ENCODE peak calls at places on chromosomes 7 and 10, in five cellular contexts. G is CD8-positive, alpha-beta T cell; C is SJCRH30; A is uterus; P is A549. W is an unnamed sample. For H3K4me1, the result is how much of the 10 kb centered on the place peaks cover.

GRCh38 chr10:86035791-86036543 is 330.6 kb downstream of the GRID1 start:
- DNase-seq in C (no peak), A (no peak), P (no peak), G (no peak), W (peak)

GRCh38 chr10:72088879-72089585 is 681 bp upstream of the SPOCK2 start:
- DNase-seq in G (peak), A (no peak), C (peak), P (no peak), W (no peak)

GRCh38 chr10:131994435-131994834 is 12.7 kb upstream of the BNIP3 start:
- DNase-seq in G (no peak), P (no peak), A (no peak), C (no peak), W (no peak)

GRCh38 chr10:37856881-37857286 is 526 bp downstream of the ZNF248 start:
- DNase-seq in G (peak), C (no peak), P (peak), A (no peak), W (peak)

GRCh38 chr7:36153571-36154097 is 580 bp downstream of the EEPD1 start:
- DNase-seq in P (no peak), C (no peak), G (peak), A (no peak), W (no peak)

GRCh38 chr10:131731780-131732630 is 168.8 kb upstream of the PPP2R2D start:
- DNase-seq in C (no peak), P (no peak), A (no peak), G (no peak), W (no peak)

GRCh38 chr7:140375323-140375722 is 23.0 kb downstream of the SLC37A3 start:
- DNase-seq in C (no peak), G (no peak), A (no peak), P (no peak), W (no peak)

GRCh38 chr10:47025540-47026300 is 114.5 kb downstream of the PTPN20 start:
- DNase-seq in P (no peak), C (no peak), A (peak), G (peak), W (no peak)

GRCh38 chr10:116082762-116083161 is 190.2 kb downstream of the GFRA1 start:
- DNase-seq in A (no peak), G (no peak), C (no peak), P (no peak), W (no peak)

GRCh38 chr10:9209105-9209798 is 1154.8 kb downstream of the GATA3 start:
- DNase-seq in A (peak), G (peak), C (peak), P (peak), W (peak)

GRCh38 chr10:3066317-3066931 is 924 bp upstream of the PFKP start:
- DNase-seq in C (no peak), A (peak), G (no peak), P (no peak), W (no peak)

GRCh38 chr10:89516149-89516832 is 19.1 kb downstream of the SLC16A12 start:
- DNase-seq in A (peak), P (peak), C (peak), G (no peak), W (no peak)

GRCh38 chr10:123269017-123269552 is 114.9 kb downstream of the BUB3 start:
- DNase-seq in A (no peak), P (no peak), G (no peak), C (no peak), W (no peak)

GRCh38 chr10:6780008-6780677 is 200.1 kb upstream of the PRKCQ start:
- DNase-seq in A (no peak), P (no peak), C (no peak), G (no peak), W (no peak)

GRCh38 chr10:129074939-129075338 is 392.1 kb upstream of the MGMT start:
- DNase-seq in C (no peak), G (no peak), P (no peak), A (no peak), W (no peak)

GRCh38 chr10:48470115-48470892 is 134.6 kb downstream of the ARHGAP22 start:
- DNase-seq in G (no peak), A (no peak), P (no peak), C (peak), W (peak)

GRCh38 chr10:128049226-128050010 is 76.8 kb downstream of the MKI67 start:
- DNase-seq in G (no peak), P (no peak), A (no peak), C (no peak), W (no peak)

GRCh38 chr10:72695496-72695895 is 3.6 kb downstream of the MCU start:
- DNase-seq in A (no peak), C (no peak), G (no peak), P (no peak), W (no peak)

GRCh38 chr7:24619978-24620377 is 46.7 kb downstream of the PALS2 start:
- DNase-seq in G (no peak), A (no peak), P (no peak), C (no peak), W (no peak)

GRCh38 chr7:142587578-142588191 is 161.6 kb upstream of the PRSS1 start:
- DNase-seq in P (peak), A (no peak), C (no peak), G (no peak), W (no peak)

GRCh38 chr7:69871213-69871885 is 273.1 kb downstream of the AUTS2 start:
- DNase-seq in P (peak), A (no peak), G (no peak), C (peak), W (peak)

GRCh38 chr7:5484921-5485320 is 61.3 kb upstream of the TNRC18 start:
- DNase-seq in A (no peak), P (no peak), C (peak), G (no peak), W (no peak)

GRCh38 chr7:96833701-96834453 is 124.2 kb upstream of the SEM1 start:
- DNase-seq in C (no peak), G (no peak), P (no peak), A (no peak), W (no peak)

GRCh38 chr10:71748671-71749191 is 24.6 kb downstream of the VSIR start:
- DNase-seq in G (peak), A (peak), P (no peak), C (no peak), W (peak)

GRCh38 chr7:101754432-101755159 is 62.8 kb upstream of the CUX1 start:
- DNase-seq in A (peak), P (peak), C (no peak), G (no peak), W (peak)

GRCh38 chr7:155147624-155148023 is 77.5 kb downstream of the HTR5A start:
- DNase-seq in A (no peak), P (no peak), G (no peak), C (no peak), W (no peak)

GRCh38 chr10:62038609-62039190 is 137.2 kb downstream of the ARID5B start:
- DNase-seq in G (peak), A (peak), C (peak), P (peak), W (peak)

GRCh38 chr7:12686234-12686893 is 1.1 kb upstream of the ARL4A start:
- DNase-seq in A (peak), C (peak), G (peak), P (peak), W (peak)

GRCh38 chr7:41835977-41836530 is 133.2 kb upstream of the INHBA start:
- DNase-seq in G (no peak), C (no peak), A (no peak), P (no peak), W (no peak)

GRCh38 chr10:133393401-133394063 is 425 bp upstream of the MTG1 start:
- DNase-seq in G (no peak), P (no peak), C (no peak), A (no peak), W (no peak)

GRCh38 chr7:156238366-156239133 is 402.0 kb upstream of the RNF32 start:
- DNase-seq in P (no peak), G (no peak), A (no peak), C (no peak), W (no peak)

GRCh38 chr7:103134866-103135554 is 13.9 kb downstream of the NAPEPLD start:
- DNase-seq in G (no peak), C (no peak), P (no peak), A (no peak), W (no peak)

GRCh38 chr10:14584643-14585042 is 190.1 kb downstream of the FAM107B start:
- DNase-seq in A (no peak), P (no peak), G (no peak), C (no peak), W (no peak)

GRCh38 chr10:14586901-14587300 is 187.8 kb downstream of the FAM107B start:
- DNase-seq in G (peak), A (no peak), P (no peak), C (no peak), W (no peak)

GRCh38 chr10:14587540-14588083 is 187.1 kb downstream of the FAM107B start:
- DNase-seq in C (no peak), G (no peak), P (no peak), A (no peak), W (no peak)

GRCh38 chr10:14585287-14586193 is 189.2 kb downstream of the FAM107B start:
- DNase-seq in C (no peak), P (no peak), G (no peak), A (no peak), W (no peak)

GRCh38 chr10:14588084-14588937 is 186.4 kb downstream of the FAM107B start:
- DNase-seq in A (no peak), P (peak), C (no peak), G (no peak), W (no peak)
- H3K4me1 ChIP-seq in A (under half), P (half or more), C (under half), G (half or more), W (under half)

GRCh38 chr7:44257213-44257612 is 56.4 kb downstream of the YKT6 start:
- DNase-seq in P (no peak), C (no peak), A (no peak), G (no peak), W (no peak)

GRCh38 chr7:44259547-44260457 is 59.0 kb downstream of the YKT6 start:
- DNase-seq in C (no peak), G (no peak), P (no peak), A (peak), W (peak)

GRCh38 chr7:44258423-44258760 is 57.6 kb downstream of the YKT6 start:
- DNase-seq in C (no peak), P (no peak), A (no peak), G (no peak), W (no peak)

GRCh38 chr7:44257618-44258422 is 57.0 kb downstream of the YKT6 start:
- DNase-seq in P (peak), G (peak), C (peak), A (peak), W (peak)

DNA sequence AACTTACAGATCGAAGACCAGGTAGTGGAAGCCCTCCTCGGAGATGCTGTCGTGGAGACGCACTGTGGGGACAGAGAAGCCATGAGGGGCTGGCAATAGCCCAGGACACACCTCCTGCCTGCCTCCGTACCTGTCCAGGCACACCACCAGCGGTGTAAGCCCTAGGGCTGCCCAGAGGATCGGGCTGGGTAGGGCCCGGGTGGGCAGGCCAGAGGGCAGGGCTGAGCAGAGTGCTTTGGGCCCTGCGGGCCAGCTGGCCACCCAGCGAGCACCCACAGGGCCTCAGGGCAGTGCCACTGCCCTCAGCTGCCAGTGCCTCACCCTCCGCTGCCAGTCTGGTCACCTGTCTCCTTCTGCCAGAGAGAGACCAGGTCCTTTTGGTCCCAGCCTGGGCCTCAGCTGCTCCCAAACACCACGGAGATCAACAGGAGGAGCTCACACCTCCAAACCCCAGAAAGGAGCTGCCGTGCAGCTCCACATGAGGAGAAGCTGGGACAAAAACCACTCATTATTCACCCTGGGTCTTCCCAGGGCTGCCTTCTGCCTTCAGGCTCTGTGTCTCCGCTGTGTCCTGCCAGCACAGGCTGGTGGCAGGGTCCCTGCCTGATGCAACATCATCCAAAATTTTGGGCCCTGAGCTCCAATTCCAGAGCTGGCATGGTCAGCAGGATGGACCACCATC is 58.2 kb downstream of the YKT6 start:
- DNase-seq in C (no peak), P (no peak), A (no peak), G (no peak), W (no peak)
- H3K4me1 ChIP-seq in C (under half), P (under half), A (under half), G (under half), W (under half)

DNA sequence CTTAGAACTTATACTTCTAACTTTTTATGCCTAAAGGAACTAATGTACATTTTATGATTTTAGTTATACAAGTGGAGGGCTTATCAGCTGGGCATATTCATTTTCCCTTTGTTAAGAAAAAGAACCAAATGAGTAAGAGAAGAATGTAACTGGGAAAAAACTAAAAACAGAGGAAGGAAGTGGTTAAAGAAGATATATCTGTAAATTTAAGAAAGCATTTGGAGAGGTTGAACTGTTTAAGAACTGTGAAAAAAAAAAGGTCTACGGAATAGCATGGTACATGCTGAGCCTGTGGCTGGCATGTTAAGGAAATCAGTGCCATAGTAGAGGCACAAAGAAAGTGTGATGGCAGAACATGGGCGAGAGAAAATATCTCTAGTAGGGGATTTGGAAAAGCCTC is 6.2 kb downstream of the MDFIC start:
- DNase-seq in P (no peak), A (no peak), C (no peak), G (no peak), W (no peak)
- H3K4me1 ChIP-seq in P (under half), A (under half), C (under half), G (half or more), W (under half)

GRCh38 chr7:99791021-99791420 is 7.0 kb upstream of the CYP3A4 start:
- DNase-seq in G (no peak), P (no peak), A (no peak), C (no peak), W (no peak)
- H3K4me1 ChIP-seq in G (under half), P (under half), A (under half), C (under half), W (under half)

DNA sequence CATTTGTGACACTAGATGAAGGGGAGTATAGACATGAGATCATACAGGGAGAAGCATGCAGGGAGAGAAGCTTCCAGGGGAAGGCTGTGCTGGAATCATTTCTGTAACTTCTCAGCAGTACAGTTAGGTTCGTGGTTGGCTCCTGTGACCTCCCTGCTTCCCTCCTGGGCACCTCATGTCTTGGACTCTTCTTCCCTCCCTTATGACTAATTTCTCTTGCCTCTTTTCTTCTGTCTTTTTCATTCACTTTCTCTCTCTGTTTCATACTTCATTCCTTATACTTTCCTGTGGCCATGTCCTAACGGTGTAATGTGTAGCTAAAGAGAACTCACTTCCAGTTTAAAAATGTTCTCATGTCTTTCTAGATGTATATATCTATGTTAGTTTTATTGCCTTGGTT is 19.1 kb upstream of the HKDC1 start:
- DNase-seq in A (no peak), G (no peak), C (no peak), P (no peak), W (no peak)
- H3K4me1 ChIP-seq in A (under half), G (under half), C (under half), P (under half), W (under half)

GRCh38 chr10:95416270-95416669 is 125.5 kb upstream of the PDLIM1 start:
- DNase-seq in A (no peak), G (no peak), C (no peak), P (no peak), W (no peak)
- H3K4me1 ChIP-seq in A (under half), G (under half), C (under half), P (under half), W (under half)

GRCh38 chr10:95304976-95305375 is 14.2 kb upstream of the PDLIM1 start:
- DNase-seq in P (no peak), A (no peak), G (no peak), C (no peak), W (no peak)

GRCh38 chr10:95304463-95304862 is 13.7 kb upstream of the PDLIM1 start:
- DNase-seq in C (no peak), P (no peak), A (no peak), G (no peak), W (no peak)

GRCh38 chr10:95305606-95306385 is 15.0 kb upstream of the PDLIM1 start:
- DNase-seq in C (no peak), A (no peak), G (no peak), P (peak), W (no peak)

GRCh38 chr10:95303535-95303934 is 12.7 kb upstream of the PDLIM1 start:
- DNase-seq in A (no peak), C (no peak), P (no peak), G (no peak), W (no peak)

GRCh38 chr10:95303950-95304349 is 13.1 kb upstream of the PDLIM1 start:
- DNase-seq in C (no peak), P (no peak), A (no peak), G (no peak), W (no peak)
- H3K4me1 ChIP-seq in C (under half), P (under half), A (under half), G (under half), W (under half)

W was measured in adrenal gland.